ENCODE peak calls at places on chromosomes 11 and 22, in eight cellular contexts. V, B, H, F, M, L, X and K are unnamed samples.

GRCh38 chr11:130151196-130151595 is 8.4 kb upstream of the ST14 start:
- DNase-seq in V (peak), B (no peak), H (no peak), F (no peak), M (no peak), L (no peak), X (no peak), K (no peak)

GRCh38 chr11:107770546-107770945 is 58.7 kb upstream of the SLN start:
- DNase-seq in V (no peak), B (no peak), H (peak), F (no peak), M (no peak), L (no peak), X (no peak), K (no peak)

GRCh38 chr11:36411202-36411640 is 98.9 kb downstream of the TRAF6 start:
- DNase-seq in V (peak), B (no peak), H (no peak), F (no peak), M (no peak), L (no peak), X (peak), K (no peak)

GRCh38 chr11:61695917-61696316 is 15.7 kb downstream of the DAGLA start:
- DNase-seq in V (peak), B (peak), H (peak), F (peak), M (peak), L (peak), X (peak), K (peak)

GRCh38 chr11:63893355-63893754 is 23.6 kb downstream of the RCOR2 start:
- DNase-seq in V (no peak), B (no peak), H (no peak), F (no peak), M (no peak), L (no peak), X (no peak), K (no peak)

GRCh38 chr22:24159650-24160049 is 21.6 kb upstream of the SUSD2 start:
- DNase-seq in V (no peak), B (peak), H (no peak), F (no peak), M (no peak), L (no peak), X (no peak), K (no peak)

GRCh38 chr11:3000032-3000961 is 8.2 kb upstream of the NAP1L4 start:
- DNase-seq in V (no peak), B (peak), H (no peak), F (peak), M (no peak), L (no peak), X (peak), K (no peak)

GRCh38 chr11:1473011-1473628 is 13.5 kb downstream of the MOB2 start:
- DNase-seq in V (no peak), B (no peak), H (no peak), F (no peak), M (no peak), L (no peak), X (no peak), K (no peak)

GRCh38 chr11:74024630-74025029 is 15.7 kb upstream of the UCP3 start:
- DNase-seq in V (no peak), B (peak), H (peak), F (no peak), M (no peak), L (no peak), X (no peak), K (peak)

GRCh38 chr11:47189100-47189834 is 3.0 kb upstream of the PACSIN3 start:
- DNase-seq in V (no peak), B (peak), H (peak), F (no peak), M (no peak), L (no peak), X (no peak), K (no peak)

GRCh38 chr22:46057206-46057605 is 80.2 kb upstream of the WNT7B start:
- DNase-seq in V (no peak), B (no peak), H (no peak), F (no peak), M (no peak), L (no peak), X (peak), K (no peak)

GRCh38 chr11:61919113-61919840 is 1.9 kb upstream of the RAB3IL1 start:
- DNase-seq in V (peak), B (no peak), H (no peak), F (no peak), M (no peak), L (no peak), X (no peak), K (no peak)

GRCh38 chr22:48338793-48339705 is 1488.6 kb downstream of the BRD1 start:
- DNase-seq in V (no peak), B (no peak), H (no peak), F (no peak), M (no peak), L (no peak), X (peak), K (no peak)

GRCh38 chr11:61766353-61766841 is 14.0 kb downstream of the MYRF start:
- DNase-seq in V (no peak), B (no peak), H (no peak), F (no peak), M (no peak), L (no peak), X (no peak), K (no peak)

GRCh38 chr11:72235351-72236057 is 8.5 kb downstream of the PHOX2A start:
- DNase-seq in V (peak), B (no peak), H (no peak), F (no peak), M (no peak), L (no peak), X (no peak), K (no peak)

GRCh38 chr11:96091476-96091875 is 167.6 kb upstream of the MTMR2 start:
- DNase-seq in V (no peak), B (no peak), H (no peak), F (no peak), M (no peak), L (peak), X (no peak), K (no peak)

GRCh38 chr11:21897203-21897602 is 295.7 kb upstream of the ANO5 start:
- DNase-seq in V (no peak), B (no peak), H (no peak), F (no peak), M (no peak), L (no peak), X (no peak), K (no peak)

GRCh38 chr11:114150671-114151070 is 91.2 kb downstream of the ZBTB16 start:
- DNase-seq in V (no peak), B (no peak), H (no peak), F (no peak), M (no peak), L (no peak), X (no peak), K (no peak)

GRCh38 chr11:20056109-20057054 is 103.9 kb downstream of the DBX1 start:
- DNase-seq in V (no peak), B (peak), H (no peak), F (peak), M (no peak), L (no peak), X (no peak), K (no peak)

GRCh38 chr11:93000511-93001476 is 31.3 kb downstream of the MTNR1B start:
- DNase-seq in V (no peak), B (no peak), H (peak), F (no peak), M (no peak), L (no peak), X (no peak), K (no peak)

GRCh38 chr11:73205666-73206343 is 12.3 kb upstream of the P2RY2 start:
- DNase-seq in V (no peak), B (no peak), H (no peak), F (no peak), M (no peak), L (no peak), X (no peak), K (no peak)

GRCh38 chr11:68090706-68091105 is 30.5 kb downstream of the CHKA start:
- DNase-seq in V (peak), B (peak), H (no peak), F (peak), M (no peak), L (no peak), X (no peak), K (no peak)

GRCh38 chr11:83070878-83071640 is 638 bp downstream of the RAB30 start:
- DNase-seq in V (no peak), B (peak), H (peak), F (peak), M (no peak), L (no peak), X (peak), K (peak)

GRCh38 chr22:19842386-19843106 is 12.1 kb downstream of the GNB1L start:
- DNase-seq in V (no peak), B (no peak), H (no peak), F (no peak), M (no peak), L (no peak), X (peak), K (no peak)

GRCh38 chr22:49628351-49629023 is 199.2 kb downstream of the BRD1 start:
- DNase-seq in V (no peak), B (no peak), H (no peak), F (no peak), M (no peak), L (no peak), X (no peak), K (no peak)

GRCh38 chr11:46555269-46556054 is 38.4 kb downstream of the AMBRA1 start:
- DNase-seq in V (peak), B (no peak), H (peak), F (no peak), M (no peak), L (no peak), X (no peak), K (peak)